ENCODE peak calls at places on chromosomes 12 and 14, in nine cellular contexts. H is HCT116, S is stomach, Z is K562, X is breast epithelium, D is endothelial cell of umbilical vein, F is prostate gland, O is Panc1, M is HepG2. V is an unnamed sample.
A peak's percentile ranks its signal among the peaks of the same experiment; 100 is the strongest.

GRCh38 chr12:5171701-5172100 is 128.0 kb downstream of the KCNA5 start:
- DNase-seq in Z (peak; percentile 12), O (peak; percentile 2), F (peak; percentile 34), H (peak; percentile 23), M (peak; percentile 18), X (no peak), D (peak; percentile 20), S (no peak), V (peak; percentile 13)

GRCh38 chr12:94427520-94428381 is 31.9 kb downstream of the CEP83 start:
- DNase-seq in O (no peak), M (no peak), Z (no peak), F (no peak), D (peak; percentile 85), S (no peak), H (no peak), X (no peak), V (peak; percentile 24)

GRCh38 chr12:16568873-16569272 is 37.1 kb downstream of the LMO3 start:
- DNase-seq in F (no peak), Z (no peak), H (no peak), D (peak; percentile 74), O (no peak), X (no peak), M (no peak), S (no peak), V (no peak)

GRCh38 chr12:128969480-128970055 is 116.3 kb downstream of the GLT1D1 start:
- DNase-seq in M (no peak), S (peak; percentile 34), D (no peak), F (no peak), X (no peak), O (no peak), H (no peak), Z (peak; percentile 43), V (peak; percentile 20)

GRCh38 chr14:67385120-67385519 is 25.0 kb downstream of the EIF2S1 start:
- DNase-seq in M (no peak), X (no peak), Z (no peak), S (no peak), F (peak; percentile 32), H (no peak), O (no peak), D (no peak), V (no peak)

GRCh38 chr12:81888341-81888740 is 129.2 kb upstream of the PPFIA2 start:
- DNase-seq in H (no peak), Z (no peak), D (no peak), O (no peak), F (no peak), S (no peak), M (no peak), X (no peak), V (no peak)

GRCh38 chr12:51219345-51219744 is 1.5 kb upstream of the POU6F1 start:
- DNase-seq in H (no peak), S (no peak), Z (no peak), M (peak; percentile 57), D (no peak), F (no peak), O (no peak), X (no peak), V (no peak)

GRCh38 chr14:90087433-90087832 is 25.6 kb downstream of the KCNK13 start:
- DNase-seq in M (peak; percentile 74), S (no peak), X (no peak), F (no peak), Z (no peak), H (no peak), D (no peak), O (no peak), V (peak; percentile 29)

GRCh38 chr14:68076451-68076850 is 256.9 kb downstream of the RAD51B start:
- DNase-seq in Z (no peak), F (no peak), S (no peak), H (no peak), D (no peak), O (no peak), M (peak; percentile 5), X (no peak), V (no peak)

GRCh38 chr14:69299286-69300035 is 39.5 kb downstream of the GALNT16 start:
- DNase-seq in X (no peak), H (no peak), Z (no peak), S (no peak), M (no peak), D (no peak), O (no peak), F (no peak), V (no peak)

GRCh38 chr14:65961004-65961403 is 525.2 kb upstream of the CCDC196 start:
- DNase-seq in F (no peak), M (no peak), S (peak; percentile 44), X (no peak), D (peak; percentile 39), O (peak; percentile 10), H (peak; percentile 24), Z (peak; percentile 65), V (peak; percentile 68)

GRCh38 chr12:12327802-12328201 is 22.2 kb downstream of the MANSC1 start:
- DNase-seq in S (no peak), O (no peak), D (peak; percentile 71), X (no peak), M (peak; percentile 65), F (peak; percentile 35), Z (peak; percentile 39), H (peak; percentile 62), V (no peak)

GRCh38 chr12:12172106-12172511 is 94.7 kb downstream of the LRP6 start:
- DNase-seq in S (no peak), M (no peak), Z (no peak), F (peak; percentile 32), H (no peak), X (peak; percentile 56), O (no peak), D (peak; percentile 9), V (no peak)

DNA sequence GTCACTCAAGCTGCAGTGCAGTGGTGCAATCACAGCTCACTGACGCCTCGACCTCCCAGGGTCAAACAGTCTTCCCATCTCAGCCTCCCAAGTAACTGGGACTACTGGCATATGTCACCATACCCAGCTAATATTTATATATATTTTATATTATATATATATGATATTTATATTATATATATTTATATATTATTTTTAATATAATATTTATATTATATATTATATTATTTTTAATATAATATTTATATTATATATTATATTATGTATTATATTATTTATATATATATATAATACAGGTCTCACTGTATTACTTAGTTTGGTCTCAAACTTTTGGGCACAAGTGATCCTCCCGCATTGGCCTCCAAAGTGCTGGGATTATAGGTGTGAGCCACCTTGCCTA is 9.4 kb downstream of the ZNF84 start:
- DNase-seq in F (no peak), H (no peak), Z (no peak), S (no peak), D (no peak), M (no peak), X (no peak), O (no peak), V (no peak)
- H3K9me3 ChIP-seq in F (peaks cover 4% of the 10 kb centered on the region), H (peaks cover 45% of the 10 kb centered on the region), Z (peaks cover 17% of the 10 kb centered on the region), S (peaks cover 100% of the 10 kb centered on the region), D (peaks cover 21% of the 10 kb centered on the region), M (peaks cover 99% of the 10 kb centered on the region), X (peaks cover 98% of the 10 kb centered on the region), O (peaks cover 95% of the 10 kb centered on the region), V (peaks cover 96% of the 10 kb centered on the region)

GRCh38 chr14:33402604-33403003 is 463.9 kb downstream of the NPAS3 start:
- DNase-seq in D (no peak), Z (no peak), X (no peak), O (no peak), H (no peak), M (no peak), F (no peak), S (no peak), V (no peak)
- TF ChIP-seq POLR2AphosphoS5 in D (no peak), Z (no peak), X (no peak), O (no peak), H (no peak), M (no peak), F (no peak), S (no peak), V (no peak)

DNA sequence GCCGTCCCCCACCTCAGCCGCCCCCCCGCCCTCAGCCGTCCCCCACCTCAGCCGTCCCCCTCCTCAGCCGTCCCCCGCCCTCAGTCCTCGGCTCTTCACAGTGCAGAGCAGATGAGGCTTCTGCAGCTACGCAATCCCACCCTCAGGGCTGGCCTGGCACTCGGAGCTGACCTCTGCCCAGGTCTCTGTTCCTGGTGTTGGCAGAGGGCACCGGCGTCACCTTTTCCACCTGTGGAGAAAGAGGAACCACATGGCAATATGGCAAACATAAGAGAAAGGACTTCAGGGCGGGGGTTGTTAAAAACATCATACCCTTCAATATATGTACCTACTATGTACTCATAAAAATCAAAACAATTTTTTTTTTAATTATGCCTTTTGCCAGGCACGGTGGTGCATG is 45.8 kb downstream of the MLXIP start:
- DNase-seq in S (no peak), H (no peak), M (no peak), X (no peak), F (no peak), D (no peak), O (no peak), Z (no peak), V (no peak)
- H3K9me3 ChIP-seq in S (no peaks in the 10 kb centered on the region), H (no peaks in the 10 kb centered on the region), M (no peaks in the 10 kb centered on the region), X (no peaks in the 10 kb centered on the region), F (no peaks in the 10 kb centered on the region), D (no peaks in the 10 kb centered on the region), O (no peaks in the 10 kb centered on the region), Z (no peaks in the 10 kb centered on the region), V (no peaks in the 10 kb centered on the region)

DNA sequence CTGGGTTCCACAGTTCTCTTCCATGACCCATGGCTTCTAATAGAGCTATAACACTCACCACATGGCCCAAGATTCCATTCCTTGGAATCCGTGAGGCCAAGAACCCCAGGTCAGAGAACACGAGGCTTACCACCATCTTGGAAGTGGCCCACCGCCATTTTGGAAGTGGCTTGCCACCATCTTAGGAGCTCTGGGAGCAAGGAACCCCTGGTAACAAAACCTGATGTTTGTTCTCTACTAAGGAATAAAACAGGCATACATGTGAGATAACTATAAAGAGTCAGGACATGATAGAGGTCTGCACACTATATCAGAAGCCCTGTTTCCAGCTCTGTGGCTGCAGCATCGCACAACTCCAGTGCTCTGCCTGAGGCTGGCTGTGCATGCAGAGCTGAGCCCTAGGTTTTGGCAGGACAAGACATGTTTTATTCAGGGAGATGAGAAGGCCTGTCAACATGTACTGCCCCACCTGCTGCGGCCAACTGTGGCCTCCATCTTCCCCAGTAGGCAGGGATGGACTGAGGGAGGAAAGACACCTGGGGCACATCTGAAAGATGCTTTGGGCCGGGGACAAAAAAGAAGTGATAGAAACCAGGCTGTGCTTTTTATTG is 344.9 kb downstream of the DAD1 start:
- DNase-seq in H (no peak), O (no peak), F (no peak), D (no peak), X (no peak), S (no peak), Z (no peak), M (no peak), V (no peak)
- TF ChIP-seq POLR2AphosphoS5 in H (no peak), O (no peak), F (no peak), D (no peak), X (no peak), S (no peak), Z (no peak), M (no peak), V (no peak)